ENCODE peak calls at places on chromosomes 7 and 10, in eight cellular contexts. One of them, this sample, is unnamed.

GRCh38 chr7:154996101-154996500 is 6.8 kb downstream of the PAXIP1 start:
- DNase-seq in NCI-H510A: no peak
- DNase-seq in aorta: no peak
- DNase-seq in C1 segment of cervical spinal cord: no peak
- DNase-seq in stimulated activated CD4-positive, alpha-beta T cell treated with anti-CD3 and anti-CD28 coated beads, Interleukin-1b, Interleukin-23, amount 100 ng/mL, for 24 hours: no peak
- DNase-seq in progenitor cell of endocrine pancreas: no peak
- DNase-seq in ureter: no peak
- DNase-seq in uterus: no peak
- DNase-seq in this sample: no peak

GRCh38 chr10:79387466-79387973 is 40.3 kb downstream of the PPIF start:
- DNase-seq in NCI-H510A: no peak
- DNase-seq in aorta: no peak
- DNase-seq in C1 segment of cervical spinal cord: no peak
- DNase-seq in stimulated activated CD4-positive, alpha-beta T cell treated with anti-CD3 and anti-CD28 coated beads, Interleukin-1b, Interleukin-23, amount 100 ng/mL, for 24 hours: no peak
- DNase-seq in progenitor cell of endocrine pancreas: no peak
- DNase-seq in ureter: no peak
- DNase-seq in uterus: no peak
- DNase-seq in this sample: no peak

GRCh38 chr7:137295925-137296324 is 47.6 kb downstream of the PTN start:
- DNase-seq in NCI-H510A: no peak
- DNase-seq in aorta: no peak
- DNase-seq in C1 segment of cervical spinal cord: no peak
- DNase-seq in stimulated activated CD4-positive, alpha-beta T cell treated with anti-CD3 and anti-CD28 coated beads, Interleukin-1b, Interleukin-23, amount 100 ng/mL, for 24 hours: no peak
- DNase-seq in progenitor cell of endocrine pancreas: no peak
- DNase-seq in ureter: no peak
- DNase-seq in uterus: no peak
- DNase-seq in this sample: no peak

GRCh38 chr7:129607471-129608120 is 3.9 kb upstream of the NRF1 start:
- DNase-seq in NCI-H510A: no peak
- DNase-seq in aorta: no peak
- DNase-seq in C1 segment of cervical spinal cord: no peak
- DNase-seq in stimulated activated CD4-positive, alpha-beta T cell treated with anti-CD3 and anti-CD28 coated beads, Interleukin-1b, Interleukin-23, amount 100 ng/mL, for 24 hours: no peak
- DNase-seq in progenitor cell of endocrine pancreas: no peak
- DNase-seq in ureter: no peak
- DNase-seq in uterus: no peak
- DNase-seq in this sample: no peak

GRCh38 chr7:155986497-155987160 is 174.4 kb upstream of the SHH start:
- DNase-seq in NCI-H510A: no peak
- DNase-seq in aorta: peak
- DNase-seq in C1 segment of cervical spinal cord: no peak
- DNase-seq in stimulated activated CD4-positive, alpha-beta T cell treated with anti-CD3 and anti-CD28 coated beads, Interleukin-1b, Interleukin-23, amount 100 ng/mL, for 24 hours: no peak
- DNase-seq in progenitor cell of endocrine pancreas: peak
- DNase-seq in ureter: no peak
- DNase-seq in uterus: no peak
- DNase-seq in this sample: no peak

GRCh38 chr7:130904792-130905191 is 170.8 kb upstream of the KLF14 start:
- DNase-seq in NCI-H510A: no peak
- DNase-seq in aorta: no peak
- DNase-seq in C1 segment of cervical spinal cord: no peak
- DNase-seq in stimulated activated CD4-positive, alpha-beta T cell treated with anti-CD3 and anti-CD28 coated beads, Interleukin-1b, Interleukin-23, amount 100 ng/mL, for 24 hours: no peak
- DNase-seq in progenitor cell of endocrine pancreas: no peak
- DNase-seq in ureter: no peak
- DNase-seq in uterus: no peak
- DNase-seq in this sample: no peak

GRCh38 chr7:41287559-41288335 is 415.1 kb downstream of the INHBA start:
- DNase-seq in NCI-H510A: no peak
- DNase-seq in aorta: no peak
- DNase-seq in C1 segment of cervical spinal cord: no peak
- DNase-seq in stimulated activated CD4-positive, alpha-beta T cell treated with anti-CD3 and anti-CD28 coated beads, Interleukin-1b, Interleukin-23, amount 100 ng/mL, for 24 hours: no peak
- DNase-seq in progenitor cell of endocrine pancreas: no peak
- DNase-seq in ureter: no peak
- DNase-seq in uterus: no peak
- DNase-seq in this sample: no peak

GRCh38 chr7:11605749-11606148 is 226.2 kb downstream of the THSD7A start:
- DNase-seq in NCI-H510A: no peak
- DNase-seq in aorta: no peak
- DNase-seq in C1 segment of cervical spinal cord: no peak
- DNase-seq in stimulated activated CD4-positive, alpha-beta T cell treated with anti-CD3 and anti-CD28 coated beads, Interleukin-1b, Interleukin-23, amount 100 ng/mL, for 24 hours: no peak
- DNase-seq in progenitor cell of endocrine pancreas: no peak
- DNase-seq in ureter: no peak
- DNase-seq in uterus: peak
- DNase-seq in this sample: no peak

GRCh38 chr7:105655901-105656380 is 74.6 kb upstream of the EFCAB10 start:
- DNase-seq in NCI-H510A: no peak
- DNase-seq in aorta: no peak
- DNase-seq in C1 segment of cervical spinal cord: no peak
- DNase-seq in stimulated activated CD4-positive, alpha-beta T cell treated with anti-CD3 and anti-CD28 coated beads, Interleukin-1b, Interleukin-23, amount 100 ng/mL, for 24 hours: no peak
- DNase-seq in progenitor cell of endocrine pancreas: no peak
- DNase-seq in ureter: no peak
- DNase-seq in uterus: no peak
- DNase-seq in this sample: no peak

GRCh38 chr7:22417349-22417748 is 60.4 kb upstream of the RAPGEF5 start:
- DNase-seq in NCI-H510A: no peak
- DNase-seq in aorta: no peak
- DNase-seq in C1 segment of cervical spinal cord: no peak
- DNase-seq in stimulated activated CD4-positive, alpha-beta T cell treated with anti-CD3 and anti-CD28 coated beads, Interleukin-1b, Interleukin-23, amount 100 ng/mL, for 24 hours: no peak
- DNase-seq in progenitor cell of endocrine pancreas: no peak
- DNase-seq in ureter: no peak
- DNase-seq in uterus: no peak
- DNase-seq in this sample: no peak

GRCh38 chr7:134902058-134902457 is 84.2 kb upstream of the AGBL3 start:
- DNase-seq in NCI-H510A: no peak
- DNase-seq in aorta: no peak
- DNase-seq in C1 segment of cervical spinal cord: no peak
- DNase-seq in stimulated activated CD4-positive, alpha-beta T cell treated with anti-CD3 and anti-CD28 coated beads, Interleukin-1b, Interleukin-23, amount 100 ng/mL, for 24 hours: no peak
- DNase-seq in progenitor cell of endocrine pancreas: no peak
- DNase-seq in ureter: no peak
- DNase-seq in uterus: no peak
- DNase-seq in this sample: no peak

GRCh38 chr7:155256081-155256760 is 41.5 kb upstream of the INSIG1 start:
- DNase-seq in NCI-H510A: no peak
- DNase-seq in aorta: no peak
- DNase-seq in C1 segment of cervical spinal cord: no peak
- DNase-seq in stimulated activated CD4-positive, alpha-beta T cell treated with anti-CD3 and anti-CD28 coated beads, Interleukin-1b, Interleukin-23, amount 100 ng/mL, for 24 hours: no peak
- DNase-seq in progenitor cell of endocrine pancreas: no peak
- DNase-seq in ureter: no peak
- DNase-seq in uterus: no peak
- DNase-seq in this sample: no peak

GRCh38 chr10:124619195-124619594 is 125.0 kb downstream of the FAM53B start:
- DNase-seq in NCI-H510A: peak
- DNase-seq in aorta: no peak
- DNase-seq in C1 segment of cervical spinal cord: no peak
- DNase-seq in stimulated activated CD4-positive, alpha-beta T cell treated with anti-CD3 and anti-CD28 coated beads, Interleukin-1b, Interleukin-23, amount 100 ng/mL, for 24 hours: no peak
- DNase-seq in progenitor cell of endocrine pancreas: no peak
- DNase-seq in ureter: peak
- DNase-seq in uterus: no peak
- DNase-seq in this sample: no peak

GRCh38 chr7:151010002-151010306 is 14.3 kb downstream of the ATG9B start:
- DNase-seq in NCI-H510A: no peak
- DNase-seq in aorta: no peak
- DNase-seq in C1 segment of cervical spinal cord: no peak
- DNase-seq in stimulated activated CD4-positive, alpha-beta T cell treated with anti-CD3 and anti-CD28 coated beads, Interleukin-1b, Interleukin-23, amount 100 ng/mL, for 24 hours: no peak
- DNase-seq in progenitor cell of endocrine pancreas: no peak
- DNase-seq in ureter: no peak
- DNase-seq in uterus: no peak
- DNase-seq in this sample: no peak

GRCh38 chr7:28077616-28078015 is 103.0 kb downstream of the JAZF1 start:
- DNase-seq in NCI-H510A: no peak
- DNase-seq in aorta: no peak
- DNase-seq in C1 segment of cervical spinal cord: no peak
- DNase-seq in stimulated activated CD4-positive, alpha-beta T cell treated with anti-CD3 and anti-CD28 coated beads, Interleukin-1b, Interleukin-23, amount 100 ng/mL, for 24 hours: no peak
- DNase-seq in progenitor cell of endocrine pancreas: no peak
- DNase-seq in ureter: no peak
- DNase-seq in uterus: no peak
- DNase-seq in this sample: no peak

GRCh38 chr7:82594665-82595064 is 151.1 kb upstream of the CACNA2D1 start:
- DNase-seq in NCI-H510A: no peak
- DNase-seq in aorta: no peak
- DNase-seq in C1 segment of cervical spinal cord: no peak
- DNase-seq in stimulated activated CD4-positive, alpha-beta T cell treated with anti-CD3 and anti-CD28 coated beads, Interleukin-1b, Interleukin-23, amount 100 ng/mL, for 24 hours: no peak
- DNase-seq in progenitor cell of endocrine pancreas: no peak
- DNase-seq in ureter: no peak
- DNase-seq in uterus: no peak
- DNase-seq in this sample: no peak

GRCh38 chr10:102918817-102919236 is 733 bp downstream of the CNNM2 start:
- DNase-seq in NCI-H510A: no peak
- DNase-seq in aorta: peak
- DNase-seq in C1 segment of cervical spinal cord: no peak
- DNase-seq in stimulated activated CD4-positive, alpha-beta T cell treated with anti-CD3 and anti-CD28 coated beads, Interleukin-1b, Interleukin-23, amount 100 ng/mL, for 24 hours: peak
- DNase-seq in progenitor cell of endocrine pancreas: no peak
- DNase-seq in ureter: no peak
- DNase-seq in uterus: no peak
- DNase-seq in this sample: no peak

GRCh38 chr10:111648046-111648445 is 535.5 kb downstream of the GPAM start:
- DNase-seq in NCI-H510A: no peak
- DNase-seq in aorta: no peak
- DNase-seq in C1 segment of cervical spinal cord: no peak
- DNase-seq in stimulated activated CD4-positive, alpha-beta T cell treated with anti-CD3 and anti-CD28 coated beads, Interleukin-1b, Interleukin-23, amount 100 ng/mL, for 24 hours: no peak
- DNase-seq in progenitor cell of endocrine pancreas: no peak
- DNase-seq in ureter: no peak
- DNase-seq in uterus: no peak
- DNase-seq in this sample: no peak

GRCh38 chr7:74478671-74479065 is 25.0 kb downstream of the GTF2IRD1 start:
- DNase-seq in NCI-H510A: no peak
- DNase-seq in aorta: no peak
- DNase-seq in C1 segment of cervical spinal cord: no peak
- DNase-seq in stimulated activated CD4-positive, alpha-beta T cell treated with anti-CD3 and anti-CD28 coated beads, Interleukin-1b, Interleukin-23, amount 100 ng/mL, for 24 hours: no peak
- DNase-seq in progenitor cell of endocrine pancreas: no peak
- DNase-seq in ureter: no peak
- DNase-seq in uterus: no peak
- DNase-seq in this sample: no peak

GRCh38 chr10:20195076-20195475 is 378.8 kb downstream of the PLXDC2 start:
- DNase-seq in NCI-H510A: no peak
- DNase-seq in aorta: no peak
- DNase-seq in C1 segment of cervical spinal cord: no peak
- DNase-seq in stimulated activated CD4-positive, alpha-beta T cell treated with anti-CD3 and anti-CD28 coated beads, Interleukin-1b, Interleukin-23, amount 100 ng/mL, for 24 hours: no peak
- DNase-seq in progenitor cell of endocrine pancreas: no peak
- DNase-seq in ureter: no peak
- DNase-seq in uterus: no peak
- DNase-seq in this sample: no peak

GRCh38 chr10:75428434-75429158 is 2.8 kb upstream of the LRMDA start:
- DNase-seq in NCI-H510A: no peak
- DNase-seq in aorta: no peak
- DNase-seq in C1 segment of cervical spinal cord: no peak
- DNase-seq in stimulated activated CD4-positive, alpha-beta T cell treated with anti-CD3 and anti-CD28 coated beads, Interleukin-1b, Interleukin-23, amount 100 ng/mL, for 24 hours: no peak
- DNase-seq in progenitor cell of endocrine pancreas: no peak
- DNase-seq in ureter: no peak
- DNase-seq in uterus: peak
- DNase-seq in this sample: no peak

GRCh38 chr7:69365588-69366241 is 232.6 kb upstream of the AUTS2 start:
- DNase-seq in NCI-H510A: no peak
- DNase-seq in aorta: no peak
- DNase-seq in C1 segment of cervical spinal cord: no peak
- DNase-seq in stimulated activated CD4-positive, alpha-beta T cell treated with anti-CD3 and anti-CD28 coated beads, Interleukin-1b, Interleukin-23, amount 100 ng/mL, for 24 hours: no peak
- DNase-seq in progenitor cell of endocrine pancreas: no peak
- DNase-seq in ureter: no peak
- DNase-seq in uterus: no peak
- DNase-seq in this sample: no peak